ENCODE peak calls at places on chromosomes 3 and 15, in ten cellular contexts. F is activated naive CD8-positive, alpha-beta T cell treated with anti-CD3 and anti-CD28 coated beads, Interleukin-2, amount 10 ng/mL, durations not matched to agents 7 days and 5 days; D is activated naive CD4-positive, alpha-beta T cell; Y is left kidney; H is CD4-positive, alpha-beta T cell; B is GM18507; X is suprapubic skin; E is SHP77 treated with DMSO at 0.1 percent for 48 hours; O is cardiac muscle cell; P is KG1. U is an unnamed sample.
A peak's percentile ranks its signal among the peaks of the same experiment; 100 is the strongest.

GRCh38 chr3:141275973-141276372 is 44.3 kb downstream of the PXYLP1 start:
- DNase-seq in F (no peak), D (no peak), Y (no peak), H (no peak), B (no peak), X (no peak), E (no peak), O (peak; percentile 73), P (no peak), U (no peak)

GRCh38 chr3:171810278-171811058 is at the start of gene PLD1:
- DNase-seq in F (no peak), D (no peak), Y (peak; percentile 92), H (peak; percentile 38), B (peak; percentile 33), X (peak; percentile 92), E (peak; percentile 53), O (peak; percentile 89), P (no peak), U (peak; percentile 89)

GRCh38 chr15:91182096-91182495 is 82.0 kb downstream of the SV2B start:
- DNase-seq in F (no peak), D (no peak), Y (no peak), H (no peak), B (no peak), X (no peak), E (peak; percentile 81), O (no peak), P (no peak), U (no peak)

GRCh38 chr15:31327674-31328424 is 1.2 kb downstream of the KLF13 start:
- DNase-seq in F (peak; percentile 86), D (peak; percentile 57), Y (peak; percentile 85), H (peak; percentile 80), B (no peak), X (peak; percentile 87), E (no peak), O (peak; percentile 55), P (peak; percentile 33), U (peak; percentile 82)

GRCh38 chr3:51869304-51869703 is 6.1 kb downstream of the IQCF5 start:
- DNase-seq in F (no peak), D (no peak), Y (no peak), H (no peak), B (no peak), X (no peak), E (no peak), O (no peak), P (no peak), U (no peak)

GRCh38 chr15:96551196-96551595 is 220.7 kb downstream of the NR2F2 start:
- DNase-seq in F (no peak), D (no peak), Y (no peak), H (no peak), B (no peak), X (no peak), E (no peak), O (no peak), P (no peak), U (no peak)

GRCh38 chr3:30864836-30865235 is 29.6 kb downstream of the GADL1 start:
- DNase-seq in F (no peak), D (no peak), Y (no peak), H (no peak), B (no peak), X (no peak), E (no peak), O (no peak), P (no peak), U (no peak)

GRCh38 chr3:43320288-43320687 is 33.9 kb downstream of the SNRK start:
- DNase-seq in F (no peak), D (no peak), Y (no peak), H (no peak), B (no peak), X (no peak), E (no peak), O (no peak), P (no peak), U (no peak)

GRCh38 chr3:42752961-42753360 is 20.1 kb downstream of the CCDC13 start:
- DNase-seq in F (no peak), D (no peak), Y (no peak), H (no peak), B (no peak), X (no peak), E (no peak), O (no peak), P (no peak), U (no peak)

GRCh38 chr3:67325231-67325630 is 327.1 kb downstream of the KBTBD8 start:
- DNase-seq in F (no peak), D (no peak), Y (no peak), H (no peak), B (no peak), X (no peak), E (no peak), O (no peak), P (no peak), U (no peak)

GRCh38 chr3:29382399-29382798 is 101.5 kb downstream of the RBMS3 start:
- DNase-seq in F (no peak), D (no peak), Y (no peak), H (no peak), B (no peak), X (no peak), E (no peak), O (peak; percentile 56), P (no peak), U (no peak)

GRCh38 chr3:20083253-20083652 is 43.0 kb downstream of the KAT2B start:
- DNase-seq in F (no peak), D (no peak), Y (no peak), H (no peak), B (no peak), X (no peak), E (no peak), O (no peak), P (no peak), U (no peak)

GRCh38 chr15:39397883-39398282 is 183.0 kb upstream of the THBS1 start:
- DNase-seq in F (no peak), D (no peak), Y (no peak), H (no peak), B (no peak), X (no peak), E (no peak), O (no peak), P (no peak), U (no peak)

GRCh38 chr15:40361640-40362039 is 3.6 kb downstream of the DISP2 start:
- DNase-seq in F (no peak), D (no peak), Y (no peak), H (no peak), B (no peak), X (no peak), E (no peak), O (no peak), P (no peak), U (no peak)

GRCh38 chr3:88219138-88219792 is 69.5 kb downstream of the C3orf38 start:
- DNase-seq in F (no peak), D (no peak), Y (peak; percentile 92), H (no peak), B (peak; percentile 32), X (no peak), E (peak; percentile 66), O (peak; percentile 83), P (peak; percentile 18), U (peak; percentile 39)

GRCh38 chr3:116140100-116140689 is 305.1 kb downstream of the LSAMP start:
- DNase-seq in F (no peak), D (no peak), Y (peak; percentile 46), H (no peak), B (peak; percentile 2), X (no peak), E (peak; percentile 4), O (peak; percentile 63), P (peak; percentile 4), U (no peak)

GRCh38 chr3:124119056-124119721 is 127.3 kb upstream of the ROPN1 start:
- DNase-seq in F (no peak), D (no peak), Y (peak; percentile 43), H (no peak), B (no peak), X (no peak), E (no peak), O (peak; percentile 22), P (no peak), U (no peak)

GRCh38 chr3:74390121-74390870 is 224.2 kb downstream of the CNTN3 start:
- DNase-seq in F (no peak), D (no peak), Y (no peak), H (no peak), B (no peak), X (no peak), E (no peak), O (no peak), P (no peak), U (no peak)

GRCh38 chr3:188817920-188818239 is 353.9 kb upstream of the TPRG1 start:
- DNase-seq in F (no peak), D (no peak), Y (no peak), H (no peak), B (no peak), X (no peak), E (no peak), O (no peak), P (no peak), U (no peak)

GRCh38 chr3:14689247-14689980 is 14.5 kb downstream of the C3orf20 start:
- DNase-seq in F (no peak), D (no peak), Y (no peak), H (no peak), B (no peak), X (no peak), E (no peak), O (no peak), P (peak; percentile 16), U (no peak)

GRCh38 chr3:190644766-190645165 is 130.9 kb downstream of the IL1RAP start:
- DNase-seq in F (no peak), D (no peak), Y (no peak), H (no peak), B (no peak), X (no peak), E (no peak), O (peak; percentile 12), P (no peak), U (no peak)

U was measured in transverse colon.